ENCODE peak calls at places on chromosomes 12 and 14, in five cellular contexts. One of them, this sample, is unnamed.

GRCh38 chr12:7141351-7142005 is 11.3 kb downstream of the CLSTN3 start:
- DNase-seq in endothelial cell of umbilical vein: no peak
- DNase-seq in sigmoid colon: no peak
- DNase-seq in breast epithelium: no peak
- DNase-seq in SK-N-SH: no peak
- DNase-seq in this sample: no peak

GRCh38 chr14:42407153-42407552 is 800.5 kb downstream of the LRFN5 start:
- DNase-seq in sigmoid colon: no peak
- DNase-seq in breast epithelium: no peak
- DNase-seq in endothelial cell of umbilical vein: no peak
- DNase-seq in SK-N-SH: no peak
- DNase-seq in this sample: no peak

GRCh38 chr14:52553002-52553670 is 500 bp downstream of the GPR137C start:
- DNase-seq in sigmoid colon: peak; percentile 75
- DNase-seq in SK-N-SH: no peak
- DNase-seq in breast epithelium: no peak
- DNase-seq in endothelial cell of umbilical vein: peak; percentile 17
- DNase-seq in this sample: peak; percentile 35

GRCh38 chr12:104485651-104486341 is 29.0 kb downstream of the CHST11 start:
- DNase-seq in sigmoid colon: no peak
- DNase-seq in endothelial cell of umbilical vein: no peak
- DNase-seq in breast epithelium: no peak
- DNase-seq in SK-N-SH: no peak
- DNase-seq in this sample: no peak

GRCh38 chr12:66140726-66141125 is 10.2 kb upstream of the LLPH start:
- DNase-seq in sigmoid colon: no peak
- DNase-seq in SK-N-SH: no peak
- DNase-seq in breast epithelium: no peak
- DNase-seq in endothelial cell of umbilical vein: no peak
- DNase-seq in this sample: no peak

GRCh38 chr14:88323086-88323519 is at the start of gene KCNK10:
- DNase-seq in sigmoid colon: no peak
- DNase-seq in endothelial cell of umbilical vein: no peak
- DNase-seq in breast epithelium: no peak
- DNase-seq in SK-N-SH: no peak
- DNase-seq in this sample: no peak

GRCh38 chr14:55130194-55130550 is 1.1 kb downstream of the LGALS3 start:
- DNase-seq in endothelial cell of umbilical vein: no peak
- DNase-seq in breast epithelium: no peak
- DNase-seq in SK-N-SH: no peak
- DNase-seq in sigmoid colon: no peak
- DNase-seq in this sample: no peak

GRCh38 chr12:91432079-91432478 is 249.5 kb upstream of the DCN start:
- DNase-seq in breast epithelium: no peak
- DNase-seq in endothelial cell of umbilical vein: peak; percentile 88
- DNase-seq in SK-N-SH: no peak
- DNase-seq in sigmoid colon: no peak
- DNase-seq in this sample: no peak

GRCh38 chr12:64229240-64229639 is 7.1 kb upstream of the KICS2 start:
- DNase-seq in breast epithelium: no peak
- DNase-seq in sigmoid colon: no peak
- DNase-seq in SK-N-SH: no peak
- DNase-seq in endothelial cell of umbilical vein: no peak
- DNase-seq in this sample: no peak

GRCh38 chr12:68561830-68562229 is 48.9 kb upstream of the RAP1B start:
- DNase-seq in endothelial cell of umbilical vein: no peak
- DNase-seq in breast epithelium: no peak
- DNase-seq in SK-N-SH: no peak
- DNase-seq in sigmoid colon: no peak
- DNase-seq in this sample: no peak
- TF ChIP-seq POLR2AphosphoS5 in endothelial cell of umbilical vein: no peak
- TF ChIP-seq POLR2AphosphoS5 in breast epithelium: no peak
- TF ChIP-seq POLR2AphosphoS5 in SK-N-SH: no peak
- TF ChIP-seq POLR2AphosphoS5 in sigmoid colon: no peak
- TF ChIP-seq POLR2AphosphoS5 in this sample: no peak

GRCh38 chr12:49578471-49579112 is 10.7 kb upstream of the MCRS1 start:
- DNase-seq in sigmoid colon: no peak
- DNase-seq in endothelial cell of umbilical vein: no peak
- DNase-seq in breast epithelium: no peak
- DNase-seq in SK-N-SH: no peak
- DNase-seq in this sample: no peak

GRCh38 chr12:49582201-49582600 is 14.3 kb upstream of the MCRS1 start:
- DNase-seq in sigmoid colon: no peak
- DNase-seq in breast epithelium: no peak
- DNase-seq in endothelial cell of umbilical vein: no peak
- DNase-seq in SK-N-SH: no peak
- DNase-seq in this sample: no peak

GRCh38 chr12:49583361-49584094 is 15.6 kb upstream of the MCRS1 start:
- DNase-seq in SK-N-SH: no peak
- DNase-seq in endothelial cell of umbilical vein: no peak
- DNase-seq in breast epithelium: no peak
- DNase-seq in sigmoid colon: no peak
- DNase-seq in this sample: no peak

GRCh38 chr12:49582840-49583239 is 14.9 kb upstream of the MCRS1 start:
- DNase-seq in endothelial cell of umbilical vein: no peak
- DNase-seq in breast epithelium: no peak
- DNase-seq in sigmoid colon: no peak
- DNase-seq in SK-N-SH: no peak
- DNase-seq in this sample: no peak

DNA sequence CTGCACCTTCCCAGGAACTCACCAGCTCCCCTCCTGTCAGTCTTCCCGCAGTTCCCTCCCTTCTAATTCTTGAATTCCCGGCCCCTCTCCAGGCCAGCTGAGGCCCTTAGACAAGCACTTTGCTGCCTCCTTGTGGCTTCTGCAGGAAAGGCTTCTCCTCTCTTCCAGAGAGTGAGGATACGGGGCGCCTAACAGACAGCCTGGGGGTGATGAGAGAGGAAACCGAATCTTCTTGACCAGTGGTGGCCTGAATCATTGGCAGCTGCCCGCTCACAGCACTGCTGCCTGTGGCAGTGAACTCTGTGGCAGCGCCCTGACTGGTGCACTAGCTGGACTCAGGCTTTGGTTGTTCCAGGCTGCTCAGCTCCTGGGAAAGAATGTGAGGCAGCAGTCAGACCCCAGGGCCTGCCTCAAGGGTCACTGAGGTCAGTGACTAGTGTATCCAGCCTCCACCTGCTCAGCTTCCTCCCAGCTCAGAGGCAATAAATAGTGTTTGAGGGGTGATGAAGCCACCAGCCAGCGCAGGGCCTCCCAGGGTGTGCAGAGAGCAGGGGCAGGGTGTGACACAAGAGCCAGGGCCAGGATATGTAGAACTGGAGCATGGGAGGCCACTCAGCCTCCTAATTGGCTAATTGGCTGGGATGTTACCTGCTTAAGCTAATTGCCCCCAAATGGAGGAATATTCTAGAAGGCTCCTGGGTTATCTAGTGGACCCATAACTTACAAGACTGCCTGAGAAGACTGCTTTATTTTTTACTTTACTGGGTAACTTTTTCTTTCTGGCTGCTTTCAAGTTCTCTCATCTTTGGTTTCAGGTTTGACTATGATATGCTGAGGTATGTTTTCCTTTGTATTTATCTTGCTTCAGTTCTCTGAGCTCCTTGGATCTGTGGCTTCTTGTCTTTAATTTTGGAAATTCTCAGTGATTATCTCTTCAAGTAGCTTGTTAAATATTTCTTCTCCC is 12.9 kb upstream of the MCRS1 start:
- DNase-seq in sigmoid colon: peak; percentile 81
- DNase-seq in SK-N-SH: peak; percentile 83
- DNase-seq in endothelial cell of umbilical vein: peak; percentile 65
- DNase-seq in breast epithelium: no peak
- DNase-seq in this sample: peak; percentile 76
- H3K27ac ChIP-seq in sigmoid colon: peak overlapping the region; percentile 63
- H3K27ac ChIP-seq in SK-N-SH: no peak overlapping the region
- H3K27ac ChIP-seq in endothelial cell of umbilical vein: no peak overlapping the region
- H3K27ac ChIP-seq in breast epithelium: no peak overlapping the region
- H3K27ac ChIP-seq in this sample: no peak overlapping the region

GRCh38 chr12:96197503-96198272 is 3.5 kb downstream of the ELK3 start:
- DNase-seq in SK-N-SH: no peak
- DNase-seq in breast epithelium: no peak
- DNase-seq in endothelial cell of umbilical vein: peak; percentile 92
- DNase-seq in sigmoid colon: no peak
- DNase-seq in this sample: no peak
- TF ChIP-seq POLR2AphosphoS5 in SK-N-SH: peak; percentile 74
- TF ChIP-seq POLR2AphosphoS5 in breast epithelium: no peak
- TF ChIP-seq POLR2AphosphoS5 in endothelial cell of umbilical vein: peak; percentile 69
- TF ChIP-seq POLR2AphosphoS5 in sigmoid colon: peak; percentile 37
- TF ChIP-seq POLR2AphosphoS5 in this sample: no peak

DNA sequence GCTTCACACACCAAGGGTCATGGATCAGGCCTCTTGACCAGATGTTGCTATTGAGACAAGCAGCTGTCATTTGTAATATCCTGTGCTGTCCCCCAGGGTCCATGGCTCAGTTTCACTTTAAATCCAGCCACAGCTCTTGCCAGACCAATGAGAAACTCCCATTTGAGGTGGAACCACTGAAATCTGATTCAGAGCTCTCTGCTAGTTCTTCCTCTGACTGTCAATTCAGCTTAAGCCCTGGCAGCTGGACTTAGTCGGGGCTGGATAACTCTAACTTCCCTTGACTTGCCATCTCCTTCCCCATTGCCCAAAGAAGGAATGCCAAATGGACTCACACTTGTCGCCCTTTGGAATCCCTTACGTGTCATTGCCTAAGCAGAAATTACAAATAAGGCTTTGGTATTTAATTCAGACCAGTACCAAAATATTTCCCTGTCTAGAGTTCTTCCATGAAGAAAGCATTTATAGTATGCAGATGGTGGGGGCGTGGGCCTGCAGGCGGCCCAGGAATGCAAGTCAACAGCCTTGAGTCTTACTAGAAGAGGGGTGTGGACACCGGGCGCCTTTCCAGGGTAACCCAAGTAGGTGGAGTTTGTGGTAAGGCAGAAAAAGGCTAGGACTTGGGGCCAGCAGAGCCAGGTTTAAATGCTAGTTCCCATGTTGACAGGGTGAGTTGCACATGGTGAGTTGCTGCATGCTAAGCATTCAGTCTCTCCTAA is 96.9 kb upstream of the TMPO start:
- DNase-seq in sigmoid colon: peak; percentile 89
- DNase-seq in endothelial cell of umbilical vein: peak; percentile 51
- DNase-seq in breast epithelium: peak; percentile 82
- DNase-seq in SK-N-SH: peak; percentile 27
- DNase-seq in this sample: peak; percentile 89
- H3K27ac ChIP-seq in sigmoid colon: peak overlapping the region; percentile 76
- H3K27ac ChIP-seq in endothelial cell of umbilical vein: no peak overlapping the region
- H3K27ac ChIP-seq in breast epithelium: peak overlapping the region; percentile 88
- H3K27ac ChIP-seq in SK-N-SH: peak overlapping the region; percentile 41
- H3K27ac ChIP-seq in this sample: peak overlapping the region; percentile 69

DNA sequence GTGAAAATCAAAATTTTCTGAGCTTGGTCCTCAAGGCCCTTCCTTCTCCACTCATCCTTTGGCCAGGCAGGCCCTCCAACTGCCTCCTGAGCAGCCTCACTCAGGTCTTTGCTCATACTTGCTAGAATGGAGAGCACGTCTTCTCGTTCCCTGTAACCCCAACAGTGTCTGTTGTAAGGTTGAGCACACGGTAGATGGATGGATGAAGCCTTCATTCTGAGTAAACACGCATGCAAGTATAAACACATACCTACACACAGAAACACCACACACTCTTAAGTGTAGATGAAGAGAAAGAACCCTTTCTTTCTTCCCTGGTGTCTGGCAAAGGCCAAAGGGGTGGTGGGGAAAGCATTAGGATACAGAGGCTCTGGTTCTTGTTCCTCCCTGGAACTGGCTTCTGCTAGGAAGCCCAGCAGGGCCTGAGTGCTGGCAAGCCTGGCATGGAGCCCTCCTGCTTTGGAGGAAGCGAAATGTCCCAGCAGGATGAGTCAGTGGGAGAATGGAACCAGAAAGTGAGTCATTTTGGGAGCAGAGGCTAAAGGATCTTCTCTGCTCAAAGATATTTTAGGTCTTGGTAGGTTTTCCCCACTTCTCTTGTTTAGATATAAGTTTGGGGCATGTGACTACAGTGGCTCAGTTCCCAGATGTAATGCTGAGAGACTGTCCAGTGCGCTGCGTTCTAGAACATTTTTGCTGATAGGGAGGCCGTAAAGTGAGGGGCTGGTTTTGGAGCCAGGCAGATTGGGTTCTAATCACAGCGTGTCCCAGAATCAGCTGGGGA is 127.4 kb downstream of the CACNA1C start:
- DNase-seq in breast epithelium: no peak
- DNase-seq in SK-N-SH: no peak
- DNase-seq in endothelial cell of umbilical vein: no peak
- DNase-seq in sigmoid colon: peak; percentile 94
- DNase-seq in this sample: peak; percentile 62
- TF ChIP-seq POLR2AphosphoS5 in breast epithelium: no peak
- TF ChIP-seq POLR2AphosphoS5 in SK-N-SH: peak; percentile 55
- TF ChIP-seq POLR2AphosphoS5 in endothelial cell of umbilical vein: no peak
- TF ChIP-seq POLR2AphosphoS5 in sigmoid colon: peak; percentile 76
- TF ChIP-seq POLR2AphosphoS5 in this sample: peak; percentile 75

DNA sequence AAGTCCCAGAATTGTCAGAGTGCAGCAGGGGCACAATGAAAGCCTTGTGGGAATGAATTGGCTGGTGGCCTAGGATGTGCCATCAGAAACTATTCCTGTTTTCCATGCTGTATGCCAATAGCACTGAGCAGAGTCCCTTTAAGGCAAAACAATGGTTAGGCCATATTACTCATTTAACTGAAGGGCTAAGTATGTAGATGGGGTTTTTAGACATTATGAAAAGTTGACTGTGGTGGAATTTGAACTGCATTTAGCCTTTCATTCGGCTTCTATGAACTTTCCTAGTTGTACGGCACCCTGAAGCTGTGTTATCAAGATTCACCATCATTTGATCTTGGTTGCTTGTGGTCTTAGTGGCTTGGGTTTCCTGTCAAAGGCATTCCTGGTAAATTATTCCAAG is 24.8 kb downstream of the IL26 start:
- DNase-seq in SK-N-SH: no peak
- DNase-seq in breast epithelium: no peak
- DNase-seq in endothelial cell of umbilical vein: no peak
- DNase-seq in sigmoid colon: no peak
- DNase-seq in this sample: no peak
- H3K27ac ChIP-seq in SK-N-SH: no peak overlapping the region
- H3K27ac ChIP-seq in breast epithelium: no peak overlapping the region
- H3K27ac ChIP-seq in endothelial cell of umbilical vein: no peak overlapping the region
- H3K27ac ChIP-seq in sigmoid colon: no peak overlapping the region
- H3K27ac ChIP-seq in this sample: no peak overlapping the region